ENCODE peak calls at places on chromosome 16, in five cellular contexts. E is effector memory CD4-positive, alpha-beta T cell; K is T-helper 17 cell; Y is nephron progenitor cell; F is activated naive CD4-positive, alpha-beta T cell treated with anti-CD3 and anti-CD28 coated beads, Interleukin-2, amount 10 ng/mL, durations not matched to agents 7 days and 5 days. J is an unnamed sample.

GRCh38 chr16:69481901-69482341 is 57.5 kb downstream of the CYB5B start:
- DNase-seq in K (no peak), E (no peak), Y (no peak), F (no peak), J (peak; percentile 77)

GRCh38 chr16:49499018-49499785 is 125.6 kb downstream of the C16orf78 start:
- DNase-seq in K (no peak), Y (no peak), E (no peak), F (no peak), J (peak; percentile 85)

GRCh38 chr16:75486014-75486404 is 9.2 kb downstream of the CHST6 start:
- DNase-seq in E (no peak), K (no peak), Y (no peak), F (no peak), J (no peak)

GRCh38 chr16:726438-727290 is at the start of the genes CCDC78 and HAGHL:
- DNase-seq in Y (peak; percentile 90), F (peak; percentile 79), K (peak; percentile 56), E (peak; percentile 48), J (peak; percentile 45)

GRCh38 chr16:81745704-81746558 is 33.2 kb upstream of the PLCG2 start:
- DNase-seq in K (peak; percentile 49), F (peak; percentile 84), Y (peak; percentile 62), E (peak; percentile 41), J (peak; percentile 30)

GRCh38 chr16:10708969-10709368 is 14.2 kb upstream of the TEKT5 start:
- DNase-seq in F (no peak), K (no peak), E (no peak), Y (no peak), J (no peak)

GRCh38 chr16:81697321-81697885 is 81.7 kb upstream of the PLCG2 start:
- DNase-seq in Y (peak; percentile 29), F (peak; percentile 69), K (no peak), E (no peak), J (peak; percentile 23)

GRCh38 chr16:19879241-19879792 is 5.3 kb downstream of the GPRC5B start:
- DNase-seq in Y (no peak), F (no peak), K (no peak), E (no peak), J (peak; percentile 73)

GRCh38 chr16:81486555-81487061 is 42.0 kb downstream of the CMIP start:
- DNase-seq in E (no peak), F (no peak), K (no peak), Y (no peak), J (no peak)

GRCh38 chr16:49661465-49662187 is 194.3 kb downstream of the ZNF423 start:
- DNase-seq in Y (no peak), E (no peak), K (no peak), F (no peak), J (no peak)

GRCh38 chr16:23057013-23057596 is 92.1 kb downstream of the USP31 start:
- DNase-seq in Y (no peak), E (no peak), K (no peak), F (no peak), J (no peak)

GRCh38 chr16:70706948-70707465 is 21.2 kb upstream of the MTSS2 start:
- DNase-seq in E (no peak), Y (no peak), K (no peak), F (no peak), J (no peak)

GRCh38 chr16:46736695-46737094 is 11.4 kb downstream of the MYLK3 start:
- DNase-seq in Y (no peak), K (no peak), F (no peak), E (no peak), J (no peak)

GRCh38 chr16:57713596-57713995 is 19.0 kb downstream of the DRC7 start:
- DNase-seq in K (no peak), E (no peak), Y (no peak), F (no peak), J (no peak)

GRCh38 chr16:88282221-88283041 is 100.3 kb upstream of the ZNF469 start:
- DNase-seq in Y (no peak), E (no peak), F (no peak), K (no peak), J (no peak)

GRCh38 chr16:57071840-57072541 is 20.4 kb upstream of the CPNE2 start:
- DNase-seq in F (no peak), E (no peak), Y (no peak), K (no peak), J (no peak)

GRCh38 chr16:56610017-56610608 is 1.7 kb downstream of the MT2A start:
- DNase-seq in Y (no peak), E (peak; percentile 42), F (peak; percentile 47), K (peak; percentile 27), J (no peak)

GRCh38 chr16:72188512-72188911 is 16.6 kb upstream of the PMFBP1 start:
- DNase-seq in K (no peak), F (no peak), E (no peak), Y (no peak), J (peak; percentile 10)

GRCh38 chr16:29975811-29976511 is 2.3 kb downstream of the TAOK2 start:
- DNase-seq in F (no peak), K (no peak), E (no peak), Y (no peak), J (peak; percentile 29)

GRCh38 chr16:27646811-27647210 is 96.9 kb downstream of the KATNIP start:
- DNase-seq in F (no peak), K (no peak), E (no peak), Y (no peak), J (no peak)

GRCh38 chr16:73912850-73913249 is 383.8 kb upstream of the PSMD7 start:
- DNase-seq in E (no peak), K (no peak), F (no peak), Y (no peak), J (no peak)

GRCh38 chr16:85137323-85138072 is 25.2 kb upstream of the CIBAR2 start:
- DNase-seq in Y (peak; percentile 64), K (no peak), E (no peak), F (no peak), J (peak; percentile 72)

GRCh38 chr16:75244225-75244792 is 7.1 kb downstream of the BCAR1 start:
- DNase-seq in K (no peak), E (no peak), Y (no peak), F (no peak), J (no peak)

J was measured in G401.